ENCODE peak calls at places on chromosomes 2 and 18, in nine cellular contexts. S is SK-N-SH, P is body of pancreas, I is sigmoid colon, V is cardiac muscle cell, L is transverse colon, W is gastrocnemius medialis, X is AG04450, G is breast epithelium. C is an unnamed sample. For H3K9me3, the result is how much of the 10 kb centered on the place peaks cover.

GRCh38 chr2:161312996-161313395 is 4.8 kb downstream of the PSMD14 start:
- DNase-seq in I (no peak), L (no peak), W (no peak), X (no peak), G (no peak), V (no peak), P (no peak), S (no peak), C (no peak)

GRCh38 chr18:39620551-39621168 is 2055.1 kb upstream of the CELF4 start:
- DNase-seq in L (no peak), G (no peak), S (no peak), X (no peak), P (no peak), V (no peak), I (no peak), W (no peak), C (no peak)

GRCh38 chr2:226185613-226186211 is 613.9 kb downstream of the IRS1 start:
- DNase-seq in G (no peak), V (no peak), S (no peak), L (no peak), P (no peak), I (no peak), W (no peak), X (peak), C (peak)

GRCh38 chr2:44945676-44946427 is 4.3 kb downstream of the SIX3 start:
- DNase-seq in X (no peak), I (no peak), V (no peak), S (peak), P (no peak), L (no peak), G (no peak), W (no peak), C (no peak)

GRCh38 chr2:38731684-38732221 is 19.4 kb downstream of the SRSF7 start:
- DNase-seq in G (no peak), X (no peak), W (no peak), L (no peak), I (no peak), V (no peak), S (no peak), P (no peak), C (no peak)

GRCh38 chr18:79531926-79532689 is 136.4 kb downstream of the NFATC1 start:
- DNase-seq in G (no peak), P (no peak), I (peak), W (no peak), S (no peak), X (no peak), V (no peak), L (peak), C (no peak)

GRCh38 chr2:65638438-65638837 is 206.0 kb upstream of the SPRED2 start:
- DNase-seq in L (no peak), X (no peak), S (peak), G (no peak), W (no peak), I (no peak), V (no peak), P (no peak), C (peak)

GRCh38 chr2:16475581-16475980 is 190.1 kb downstream of the CYRIA start:
- DNase-seq in S (no peak), V (no peak), G (no peak), P (no peak), I (no peak), L (no peak), W (no peak), X (no peak), C (no peak)

GRCh38 chr2:69164379-69164778 is 151.4 kb downstream of the ANTXR1 start:
- DNase-seq in L (no peak), I (no peak), W (no peak), X (peak), P (no peak), S (peak), V (peak), G (no peak), C (no peak)

GRCh38 chr2:142754182-142754581 is 123.3 kb upstream of the KYNU start:
- DNase-seq in V (no peak), P (no peak), X (no peak), L (no peak), G (no peak), I (no peak), S (no peak), W (no peak), C (no peak)

GRCh38 chr2:230824406-230824978 is 40.2 kb upstream of the ITM2C start:
- DNase-seq in L (peak), I (no peak), V (peak), G (peak), S (peak), P (peak), X (peak), W (peak), C (peak)

GRCh38 chr2:176079851-176080539 is 3.8 kb downstream of the EVX2 start:
- DNase-seq in L (no peak), I (no peak), X (no peak), S (peak), P (no peak), G (no peak), W (no peak), V (peak), C (peak)

GRCh38 chr2:54942373-54942772 is 107.9 kb downstream of the RTN4 start:
- DNase-seq in S (no peak), I (no peak), G (no peak), P (no peak), L (no peak), X (no peak), V (no peak), W (no peak), C (no peak)

GRCh38 chr2:118668431-118669424 is 178.7 kb downstream of the EN1 start:
- DNase-seq in L (no peak), I (no peak), V (no peak), G (no peak), W (no peak), P (no peak), X (peak), S (no peak), C (no peak)

GRCh38 chr2:202950592-202950991 is 38.5 kb downstream of the CARF start:
- DNase-seq in X (no peak), S (no peak), G (no peak), P (no peak), V (peak), W (no peak), L (no peak), I (no peak), C (no peak)

GRCh38 chr2:226272435-226272834 is 527.2 kb downstream of the IRS1 start:
- DNase-seq in V (no peak), G (no peak), P (no peak), W (no peak), I (no peak), X (no peak), L (no peak), S (no peak), C (no peak)

GRCh38 chr2:10497797-10498251 is 49.7 kb upstream of the ODC1 start:
- DNase-seq in W (peak), X (no peak), V (no peak), S (peak), L (peak), P (no peak), I (no peak), G (peak), C (peak)

GRCh38 chr2:46487667-46488333 is 8.4 kb downstream of the TMEM247 start:
- DNase-seq in L (peak), X (peak), G (peak), W (peak), I (peak), V (no peak), P (peak), S (no peak), C (no peak)

DNA sequence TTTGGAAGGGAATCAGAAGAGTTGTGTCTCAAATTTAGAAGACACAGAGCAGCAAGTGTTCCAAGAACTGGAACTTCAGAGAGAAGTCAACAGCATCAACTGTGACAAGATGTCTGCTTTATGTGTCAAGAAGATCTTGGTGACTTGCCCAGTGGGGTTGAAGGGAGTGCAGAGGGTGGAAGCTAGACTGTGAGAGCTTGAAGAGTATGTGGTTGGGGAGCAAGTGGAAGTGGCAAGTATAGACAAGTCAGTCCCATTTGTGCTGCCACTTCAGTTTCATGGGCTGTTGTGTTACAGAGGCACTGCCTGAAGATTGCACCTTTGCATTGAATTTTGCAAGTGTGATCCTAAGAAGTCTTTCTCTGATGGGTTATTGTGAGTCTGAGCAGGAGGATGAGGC is 68.7 kb upstream of the MC2R start:
- DNase-seq in L (no peak), V (no peak), G (no peak), I (no peak), W (no peak), S (no peak), X (no peak), P (no peak), C (no peak)
- H3K4me3 ChIP-seq in L (no peak), V (no peak), G (no peak), I (no peak), W (no peak), S (no peak), X (no peak), P (no peak), C (no peak)

DNA sequence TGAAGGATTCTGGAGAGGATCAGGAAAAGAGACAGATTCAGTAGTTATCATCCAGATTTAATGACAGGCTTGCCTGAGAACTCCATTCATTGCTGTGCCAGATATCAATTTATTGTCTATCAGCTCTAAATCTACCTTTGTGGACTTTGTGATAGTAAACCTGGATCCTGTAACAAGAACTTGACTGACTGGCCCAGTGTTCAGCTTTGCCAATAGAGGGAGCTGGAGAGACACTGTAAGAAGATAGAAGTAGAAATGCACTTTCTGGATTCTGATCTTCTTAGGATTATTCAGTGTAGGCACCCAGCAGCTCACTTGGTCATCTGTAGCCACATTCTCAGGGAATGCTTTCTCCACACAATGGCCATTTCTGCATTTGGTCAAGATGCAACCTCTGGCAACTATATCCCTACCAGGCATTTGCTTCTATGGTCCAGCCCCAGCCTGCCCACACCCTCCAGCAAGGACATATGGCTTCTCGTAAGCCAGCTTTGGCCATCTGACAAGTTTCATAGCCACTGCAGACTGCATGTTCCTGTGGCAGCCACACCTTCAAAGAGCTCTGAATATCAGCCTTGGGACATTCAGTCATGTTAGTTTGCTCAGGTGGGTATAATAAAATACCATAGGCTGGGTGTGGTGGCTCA is 6.1 kb upstream of the SERPINB8 start:
- DNase-seq in P (peak), I (no peak), S (peak), G (no peak), X (peak), V (peak), W (no peak), L (peak), C (peak)
- TF ChIP-seq CTCF in P (peak), I (peak), S (peak), G (peak), X (peak), V (peak), W (peak), L (peak), C (peak)

GRCh38 chr2:88472811-88473210 is 20.3 kb upstream of the FOXI3 start:
- DNase-seq in W (no peak), I (no peak), S (no peak), X (no peak), V (no peak), P (no peak), L (no peak), G (no peak), C (no peak)

GRCh38 chr2:88469202-88470114 is 17.0 kb upstream of the FOXI3 start:
- DNase-seq in I (no peak), X (no peak), V (no peak), P (no peak), L (no peak), W (no peak), S (no peak), G (no peak), C (no peak)

GRCh38 chr2:88471083-88471942 is 18.8 kb upstream of the FOXI3 start:
- DNase-seq in P (no peak), I (no peak), G (no peak), S (no peak), V (no peak), W (no peak), X (no peak), L (no peak), C (no peak)
- H3K9me3 ChIP-seq in P (under half), I (under half), G (under half), S (under half), V (under half), W (under half), X (under half), L (under half), C (under half)

GRCh38 chr2:67397143-67397986 is at the start of gene ETAA1:
- DNase-seq in X (peak), V (peak), I (peak), G (peak), P (peak), W (peak), L (peak), S (peak), C (peak)

GRCh38 chr2:67394734-67395133 is 2.4 kb upstream of the ETAA1 start:
- DNase-seq in P (no peak), W (no peak), G (no peak), V (no peak), I (no peak), L (no peak), X (no peak), S (no peak), C (no peak)

GRCh38 chr2:67399831-67400489 is 2.8 kb downstream of the ETAA1 start:
- DNase-seq in X (no peak), P (no peak), L (no peak), V (no peak), W (no peak), G (no peak), S (no peak), I (no peak), C (peak)

GRCh38 chr2:67400560-67401464 is 3.7 kb downstream of the ETAA1 start:
- DNase-seq in S (no peak), L (no peak), P (no peak), X (no peak), I (no peak), W (no peak), V (no peak), G (no peak), C (no peak)

GRCh38 chr2:67399144-67399543 is 2.0 kb downstream of the ETAA1 start:
- DNase-seq in I (no peak), V (no peak), G (no peak), P (no peak), S (no peak), L (no peak), W (no peak), X (no peak), C (no peak)
- H3K4me3 ChIP-seq in I (no peak), V (no peak), G (no peak), P (no peak), S (peak), L (no peak), W (no peak), X (no peak), C (no peak)

GRCh38 chr2:238831177-238831576 is 16.7 kb upstream of the TWIST2 start:
- DNase-seq in P (no peak), S (no peak), G (no peak), W (no peak), X (no peak), L (no peak), V (no peak), I (no peak), C (no peak)

GRCh38 chr2:238838786-238839327 is 9.0 kb upstream of the TWIST2 start:
- DNase-seq in G (no peak), L (no peak), W (no peak), X (no peak), V (no peak), S (no peak), I (no peak), P (no peak), C (no peak)

GRCh38 chr2:238839428-238839827 is 8.5 kb upstream of the TWIST2 start:
- DNase-seq in X (no peak), S (no peak), L (no peak), W (no peak), I (no peak), V (no peak), P (no peak), G (no peak), C (no peak)

GRCh38 chr2:238835726-238836301 is 12.1 kb upstream of the TWIST2 start:
- DNase-seq in V (no peak), L (no peak), P (no peak), G (no peak), S (no peak), I (no peak), W (no peak), X (no peak), C (no peak)

DNA sequence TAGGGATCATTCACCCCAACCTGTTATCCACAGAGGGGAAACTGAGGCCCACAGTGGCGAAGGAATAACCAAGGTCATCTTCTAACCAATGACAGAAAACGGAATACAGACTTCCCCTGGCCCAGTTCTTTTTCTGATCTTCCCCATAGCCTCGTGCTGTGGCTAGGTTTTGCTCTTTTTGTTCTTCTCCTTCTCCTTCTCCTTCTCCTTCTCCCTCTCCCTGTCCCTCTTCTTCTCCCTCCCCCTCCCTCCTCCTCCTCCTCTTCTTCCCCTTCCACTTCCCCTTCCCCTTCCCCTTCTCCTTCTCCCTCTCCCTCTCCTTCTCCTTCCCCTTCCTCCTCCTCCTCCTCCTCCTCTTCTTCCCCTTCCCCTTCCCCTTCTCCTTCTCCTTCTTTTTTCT is 12.9 kb upstream of the TWIST2 start:
- DNase-seq in V (no peak), S (no peak), G (no peak), W (no peak), L (no peak), X (no peak), I (no peak), P (no peak), C (no peak)
- TF ChIP-seq CTCF in V (no peak), S (no peak), G (no peak), W (no peak), L (no peak), X (no peak), I (no peak), P (no peak), C (no peak)

GRCh38 chr2:204945376-204945775 is 400.1 kb downstream of the PARD3B start:
- DNase-seq in P (no peak), I (no peak), W (no peak), G (no peak), V (no peak), S (no peak), X (no peak), L (no peak), C (no peak)

GRCh38 chr2:204948364-204948763 is 403.1 kb downstream of the PARD3B start:
- DNase-seq in G (no peak), W (no peak), V (no peak), S (no peak), I (no peak), X (no peak), L (no peak), P (no peak), C (no peak)

GRCh38 chr2:204944927-204945326 is 399.7 kb downstream of the PARD3B start:
- DNase-seq in L (no peak), S (no peak), W (no peak), P (no peak), I (no peak), G (no peak), X (no peak), V (no peak), C (no peak)

GRCh38 chr2:204948822-204949221 is 403.5 kb downstream of the PARD3B start:
- DNase-seq in X (no peak), W (no peak), S (no peak), L (no peak), I (no peak), G (no peak), V (no peak), P (no peak), C (no peak)

GRCh38 chr2:204947448-204947847 is 402.2 kb downstream of the PARD3B start:
- DNase-seq in G (no peak), P (no peak), V (no peak), W (no peak), I (no peak), L (no peak), X (no peak), S (no peak), C (no peak)
- H3K9me3 ChIP-seq in G (under half), P (under half), V (under half), W (under half), I (under half), L (under half), X (under half), S (under half), C (under half)

DNA sequence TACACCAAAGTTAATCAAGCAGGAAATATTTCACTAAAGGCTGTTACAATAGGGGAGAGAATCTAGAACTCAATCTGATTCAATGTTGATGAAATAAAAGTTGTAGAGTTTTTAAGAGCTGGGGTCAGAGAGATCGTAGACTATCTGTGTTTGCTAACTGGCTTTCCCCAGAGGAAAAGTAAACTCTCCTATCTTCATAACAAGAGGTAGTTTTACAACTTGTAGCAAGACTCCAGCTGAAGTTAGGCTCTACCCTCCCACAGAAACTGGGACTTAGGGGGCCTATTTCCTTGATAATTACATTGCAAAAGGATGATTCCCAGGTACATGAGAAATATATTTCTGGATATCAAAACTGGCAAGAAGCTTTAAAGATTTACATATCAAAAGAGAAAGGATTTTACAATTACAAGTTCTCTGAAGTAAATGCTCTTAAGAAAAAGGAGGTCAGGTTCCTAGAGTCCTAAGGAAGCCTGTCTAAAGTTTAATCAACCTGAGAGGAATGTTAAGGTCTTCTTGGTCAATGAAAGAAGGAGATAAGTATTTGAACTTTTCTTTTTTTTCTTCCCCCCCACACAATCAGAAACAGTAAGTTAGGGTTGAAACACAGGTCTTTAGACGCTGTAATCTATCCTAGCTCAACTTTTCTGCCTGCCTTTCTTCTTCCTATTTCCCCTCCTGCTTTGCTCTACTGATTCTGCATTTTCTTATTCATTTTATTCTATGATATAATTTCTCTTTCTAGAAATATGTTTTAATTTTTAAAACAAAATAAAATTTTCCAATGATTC is 692.2 kb upstream of the LINC00305 start:
- DNase-seq in S (no peak), I (no peak), L (no peak), P (no peak), W (no peak), X (no peak), G (no peak), V (peak), C (no peak)
- H3K4me3 ChIP-seq in S (no peak), I (no peak), L (no peak), P (no peak), W (no peak), X (no peak), G (no peak), V (no peak), C (no peak)

DNA sequence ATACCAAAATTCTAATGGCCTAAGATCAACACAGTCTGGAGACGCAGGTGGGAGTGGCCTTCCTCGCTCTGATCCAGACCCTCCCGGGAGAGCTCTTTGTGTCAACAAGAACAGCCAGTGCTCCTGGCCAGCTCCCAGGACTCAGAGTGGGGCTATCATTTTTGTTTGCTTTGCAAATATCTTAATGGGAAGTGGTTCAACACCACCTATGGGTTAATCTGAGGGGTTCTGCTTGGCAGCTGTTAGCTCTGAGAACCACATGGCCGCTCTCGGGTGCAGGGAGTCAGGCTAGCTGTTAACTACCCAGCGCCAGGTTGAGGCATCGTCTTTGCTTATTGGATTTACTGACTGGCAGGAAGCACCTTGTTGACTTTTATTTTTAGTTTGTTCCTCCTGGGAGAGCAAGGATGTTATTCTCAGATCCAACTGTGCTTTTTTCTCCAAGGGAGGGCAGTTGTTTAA is 184.8 kb upstream of the SP5 start:
- DNase-seq in W (peak), L (peak), S (peak), G (peak), X (peak), I (peak), P (peak), V (peak), C (peak)
- TF ChIP-seq CTCF in W (no peak), L (no peak), S (no peak), G (peak), X (no peak), I (no peak), P (no peak), V (peak), C (no peak)